ENCODE peak calls at places on chromosomes 5 and 9, in eight cellular contexts. X is IMR-90, Y is right lobe of liver, G is breast epithelium, S is GM12892, V is prostate gland, N is transverse colon, E is testis. J is an unnamed sample.

GRCh38 chr5:59582746-59583145 is 310.8 kb downstream of the PDE4D start:
- DNase-seq in X (no peak), Y (no peak), G (no peak), S (no peak), V (no peak), N (no peak), E (no peak), J (no peak)

GRCh38 chr5:10564838-10565784 is 1.2 kb downstream of the ANKRD33B start:
- DNase-seq in X (no peak), Y (peak), G (no peak), S (no peak), V (no peak), N (no peak), E (no peak), J (no peak)

GRCh38 chr5:56233230-56233629 is at the start of gene ANKRD55:
- DNase-seq in X (no peak), Y (no peak), G (no peak), S (no peak), V (peak), N (no peak), E (no peak), J (no peak)

GRCh38 chr9:91073049-91073810 is 271.6 kb downstream of the SYK start:
- DNase-seq in X (no peak), Y (no peak), G (no peak), S (no peak), V (peak), N (no peak), E (no peak), J (no peak)

GRCh38 chr9:79224672-79225433 is 346.9 kb upstream of the TLE4 start:
- DNase-seq in X (peak), Y (no peak), G (no peak), S (no peak), V (no peak), N (no peak), E (no peak), J (no peak)

GRCh38 chr5:166369326-166369725 is 1922.1 kb upstream of the WWC1 start:
- DNase-seq in X (no peak), Y (no peak), G (no peak), S (no peak), V (no peak), N (no peak), E (no peak), J (no peak)

GRCh38 chr5:11302663-11303062 is 541.6 kb upstream of the DAP start:
- DNase-seq in X (no peak), Y (no peak), G (no peak), S (no peak), V (no peak), N (no peak), E (no peak), J (no peak)

GRCh38 chr5:76379316-76379715 is 23.8 kb upstream of the IQGAP2 start:
- DNase-seq in X (no peak), Y (no peak), G (no peak), S (no peak), V (no peak), N (no peak), E (no peak), J (no peak)

GRCh38 chr5:149750596-149750995 is 20.5 kb downstream of the PPARGC1B start:
- DNase-seq in X (no peak), Y (peak), G (no peak), S (no peak), V (no peak), N (no peak), E (no peak), J (no peak)

GRCh38 chr5:152601806-152602467 is 196.9 kb upstream of the NMUR2 start:
- DNase-seq in X (no peak), Y (no peak), G (no peak), S (no peak), V (no peak), N (no peak), E (no peak), J (no peak)

GRCh38 chr9:84152204-84152603 is 171.6 kb downstream of the RMI1 start:
- DNase-seq in X (no peak), Y (no peak), G (no peak), S (no peak), V (no peak), N (no peak), E (no peak), J (no peak)

GRCh38 chr5:96146675-96147074 is 185.0 kb upstream of the ELL2 start:
- DNase-seq in X (peak), Y (no peak), G (no peak), S (peak), V (no peak), N (no peak), E (peak), J (no peak)

GRCh38 chr9:88684046-88684445 is 149.1 kb downstream of the NXNL2 start:
- DNase-seq in X (no peak), Y (no peak), G (no peak), S (no peak), V (no peak), N (no peak), E (no peak), J (no peak)

GRCh38 chr9:93830224-93830596 is 124.9 kb downstream of the BARX1 start:
- DNase-seq in X (no peak), Y (no peak), G (no peak), S (no peak), V (no peak), N (no peak), E (no peak), J (no peak)

GRCh38 chr5:68028131-68028727 is 187.3 kb upstream of the PIK3R1 start:
- DNase-seq in X (no peak), Y (no peak), G (no peak), S (no peak), V (no peak), N (no peak), E (no peak), J (no peak)

GRCh38 chr5:9370256-9370655 is 175.6 kb downstream of the SEMA5A start:
- DNase-seq in X (peak), Y (no peak), G (no peak), S (no peak), V (no peak), N (no peak), E (no peak), J (no peak)

GRCh38 chr9:106619211-106619610 is 243.8 kb upstream of the ZNF462 start:
- DNase-seq in X (peak), Y (no peak), G (no peak), S (no peak), V (no peak), N (no peak), E (no peak), J (no peak)

GRCh38 chr5:62661126-62661525 is 82.5 kb downstream of the LRRC70 start:
- DNase-seq in X (no peak), Y (no peak), G (no peak), S (no peak), V (no peak), N (no peak), E (no peak), J (no peak)

GRCh38 chr9:82570226-82570625 is 492.7 kb downstream of the RASEF start:
- DNase-seq in X (peak), Y (no peak), G (no peak), S (no peak), V (no peak), N (peak), E (no peak), J (no peak)

GRCh38 chr9:131290039-131290766 is 680 bp downstream of the PLPP7 start:
- DNase-seq in X (no peak), Y (no peak), G (no peak), S (no peak), V (no peak), N (no peak), E (peak), J (no peak)

GRCh38 chr9:38761999-38762398 is 42.1 kb upstream of the FAM240B start:
- DNase-seq in X (no peak), Y (no peak), G (no peak), S (no peak), V (no peak), N (no peak), E (no peak), J (no peak)

GRCh38 chr5:73218552-73219171 is 45.7 kb downstream of the TMEM174 start:
- DNase-seq in X (peak), Y (no peak), G (no peak), S (no peak), V (no peak), N (no peak), E (no peak), J (peak)

DNA sequence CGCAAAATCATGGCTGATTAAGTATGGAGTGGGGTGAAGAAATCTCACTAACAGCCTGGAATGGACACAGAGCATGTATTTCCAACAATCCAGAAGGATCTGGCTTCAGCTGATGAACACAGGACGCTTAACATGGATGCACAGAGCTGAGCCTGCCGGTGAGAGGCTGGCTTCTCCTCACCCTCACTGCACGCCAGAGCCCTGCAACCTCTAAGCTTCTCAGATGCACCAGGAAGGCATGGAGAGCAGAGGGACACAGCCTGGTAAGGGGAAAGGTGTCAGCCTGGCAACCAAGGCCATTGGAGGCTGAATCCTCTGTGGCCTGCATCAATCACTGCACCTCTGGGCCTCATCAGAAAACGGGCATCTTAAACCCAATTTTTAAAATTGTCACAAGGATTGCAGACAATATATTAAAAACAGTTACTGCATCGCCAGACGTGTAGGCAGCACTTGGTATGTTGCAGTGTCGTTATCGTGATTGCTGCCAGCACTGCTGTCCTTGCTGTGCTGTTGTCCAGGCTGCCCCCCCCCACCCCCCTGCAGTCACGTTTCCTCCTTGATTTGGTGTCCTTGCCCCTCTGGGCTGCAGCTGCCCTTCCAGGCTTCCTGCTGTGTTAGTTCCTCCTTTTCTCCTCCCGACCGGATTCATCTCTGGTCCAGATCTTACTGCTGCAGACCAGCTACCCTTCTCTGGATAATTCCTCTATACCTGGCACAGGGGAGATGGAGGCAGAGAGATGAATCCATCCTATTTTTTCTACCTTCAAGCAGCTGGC is 298.7 kb downstream of the TRIM32 start:
- DNase-seq in X (no peak), Y (no peak), G (no peak), S (no peak), V (no peak), N (no peak), E (no peak), J (no peak)
- TF ChIP-seq POLR2A in X (no peak), Y (no peak), G (no peak), S (no peak), V (no peak), N (no peak), E (no peak), J (no peak)

GRCh38 chr9:135480942-135481315 is 1.3 kb downstream of the PPP1R26 start:
- DNase-seq in X (no peak), Y (no peak), G (no peak), S (no peak), V (no peak), N (no peak), E (no peak), J (no peak)

GRCh38 chr9:135479469-135480052 is at the start of gene PPP1R26:
- DNase-seq in X (no peak), Y (no peak), G (no peak), S (no peak), V (no peak), N (peak), E (peak), J (peak)

GRCh38 chr9:135482015-135482754 is 2.6 kb downstream of the PPP1R26 start:
- DNase-seq in X (no peak), Y (no peak), G (no peak), S (no peak), V (no peak), N (no peak), E (no peak), J (no peak)

GRCh38 chr9:135478858-135479468 is 619 bp upstream of the PPP1R26 start:
- DNase-seq in X (no peak), Y (peak), G (no peak), S (no peak), V (peak), N (peak), E (peak), J (peak)

DNA sequence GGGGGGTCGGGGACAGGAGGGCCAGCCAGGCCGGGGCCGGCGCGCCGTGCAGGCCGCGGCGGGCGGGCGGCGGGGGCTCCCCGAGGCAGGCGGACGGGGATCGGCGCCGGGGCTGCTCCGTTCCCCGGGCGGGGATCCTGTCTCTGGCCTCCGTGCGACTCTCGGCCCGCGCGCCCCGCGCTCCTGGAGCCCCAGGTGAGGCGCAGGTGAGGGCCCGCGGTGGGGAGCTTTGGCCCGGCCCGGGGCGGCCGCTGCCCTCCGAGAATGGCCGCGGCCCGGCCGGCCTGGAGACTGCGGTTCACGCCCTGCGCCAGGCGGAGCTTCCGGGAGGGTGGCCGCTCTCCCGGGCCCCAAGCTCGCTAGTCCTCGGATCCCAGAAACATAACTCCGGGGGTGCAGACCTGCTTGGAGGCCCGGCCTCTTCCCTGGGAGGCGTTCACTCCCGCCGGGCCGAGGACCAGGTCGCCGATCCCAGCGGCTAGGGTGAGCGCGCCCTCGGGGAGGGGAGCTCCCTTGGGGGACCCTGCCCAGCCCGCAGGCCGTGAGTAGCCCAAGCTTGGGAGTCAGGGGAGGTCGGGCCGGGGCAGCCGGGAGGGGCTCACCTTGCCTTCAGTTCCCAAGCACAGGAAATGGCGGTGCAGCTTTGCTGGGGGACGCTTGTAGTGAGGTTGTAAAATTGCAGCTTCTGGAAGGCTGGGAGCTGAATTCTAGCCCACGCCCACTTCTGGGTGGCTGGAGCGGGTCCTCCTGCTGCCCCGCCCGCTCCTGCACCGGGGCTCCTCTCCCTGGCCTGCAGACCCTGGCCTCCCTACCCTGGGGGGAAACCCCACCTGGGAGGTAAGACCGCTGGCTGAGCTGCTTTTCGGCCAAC is 724 bp downstream of the PPP1R26 start:
- DNase-seq in X (peak), Y (no peak), G (no peak), S (no peak), V (no peak), N (peak), E (peak), J (peak)
- TF ChIP-seq POLR2A in X (no peak), Y (no peak), G (no peak), S (no peak), V (no peak), N (peak), E (no peak), J (peak)

DNA sequence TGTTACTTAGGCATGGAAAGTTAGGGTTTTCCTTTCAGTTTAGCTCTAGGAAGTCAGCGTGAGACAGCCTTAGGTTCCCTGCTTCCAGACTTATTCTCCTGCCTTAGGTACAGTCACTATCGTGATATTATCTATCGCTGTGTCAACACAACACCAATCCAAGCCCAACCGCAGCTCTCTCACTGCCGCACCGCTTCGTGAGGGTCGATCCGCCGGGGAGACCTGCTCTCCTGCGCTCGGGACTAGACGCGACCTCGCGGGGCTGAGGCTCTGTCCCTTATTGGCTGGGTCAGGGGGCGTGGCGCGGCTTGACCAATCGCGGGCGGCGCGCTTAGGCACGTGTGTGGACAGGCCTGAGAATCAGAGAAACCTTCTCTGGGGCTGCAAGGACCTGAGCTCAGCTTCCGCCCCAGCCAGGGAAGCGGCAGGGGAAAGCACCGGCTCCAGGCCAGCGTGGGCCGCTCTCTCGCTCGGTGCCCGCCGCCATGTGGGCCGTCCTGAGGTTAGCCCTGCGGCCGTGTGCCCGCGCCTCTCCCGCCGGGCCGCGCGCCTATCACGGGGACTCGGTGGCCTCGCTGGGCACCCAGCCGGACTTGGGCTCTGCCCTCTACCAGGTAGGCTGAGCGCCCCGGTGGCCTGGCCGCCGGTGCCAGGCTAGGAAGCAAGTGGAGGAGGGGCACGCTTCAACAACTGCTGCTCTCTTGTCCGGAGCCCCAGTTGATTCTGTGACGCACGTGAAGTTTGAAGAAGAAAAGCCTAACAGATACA is at the start of gene MCCC2:
- DNase-seq in X (peak), Y (peak), G (peak), S (peak), V (peak), N (peak), E (peak), J (peak)
- TF ChIP-seq POLR2A in X (peak), Y (peak), G (peak), S (peak), V (peak), N (peak), E (no peak), J (peak)

GRCh38 chr5:131164931-131165727 is at the start of gene HINT1:
- DNase-seq in X (peak), Y (peak), G (peak), S (peak), V (peak), N (peak), E (peak), J (peak)
- TF ChIP-seq POLR2A in X (peak), Y (peak), G (peak), S (peak), V (peak), N (peak), E (peak), J (peak)

GRCh38 chr5:81750308-81751008 is 439 bp downstream of the SSBP2 start:
- DNase-seq in X (no peak), Y (no peak), G (peak), S (peak), V (no peak), N (peak), E (peak), J (peak)
- TF ChIP-seq POLR2A in X (peak), Y (peak), G (no peak), S (peak), V (no peak), N (peak), E (no peak), J (no peak)

DNA sequence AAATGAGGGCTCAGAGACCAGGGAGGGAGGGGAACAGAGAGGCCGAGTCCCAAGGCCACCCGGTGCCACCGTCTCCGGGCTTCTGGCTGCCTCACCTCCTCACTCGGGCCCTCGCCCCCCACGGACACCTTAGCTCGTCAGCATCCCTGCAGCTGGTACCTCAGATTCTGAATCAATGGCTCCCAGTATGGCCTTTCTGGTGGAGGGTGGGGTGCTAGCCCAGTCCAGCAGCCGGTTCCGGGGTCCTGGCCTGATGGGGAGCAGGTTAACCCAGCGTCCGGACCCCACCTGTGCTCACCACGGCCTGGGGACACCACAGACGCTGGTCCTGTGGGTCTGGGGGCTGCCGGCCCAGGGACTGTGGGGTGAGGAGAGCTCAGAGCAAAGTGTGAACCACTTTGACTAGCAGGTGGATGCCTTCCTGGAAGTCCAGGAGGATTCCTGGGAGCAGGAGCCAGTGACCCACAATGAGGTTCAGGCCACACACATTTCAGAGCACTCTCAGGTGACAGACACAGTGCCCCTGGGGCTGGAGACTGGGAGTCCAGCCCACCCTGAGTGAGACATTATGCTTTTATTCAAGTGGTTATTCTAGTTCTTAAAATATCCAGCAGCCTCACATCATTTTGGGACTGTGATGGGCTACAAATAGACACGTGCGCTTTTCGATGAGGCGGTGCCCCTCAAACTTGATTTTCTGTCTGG is 53.3 kb downstream of the AHRR start:
- DNase-seq in X (no peak), Y (no peak), G (no peak), S (no peak), V (peak), N (peak), E (peak), J (no peak)
- TF ChIP-seq POLR2A in X (peak), Y (no peak), G (no peak), S (no peak), V (no peak), N (no peak), E (no peak), J (no peak)

J was measured in H54.